ENCODE peak calls at places on chromosomes 11 and 22, in eight cellular contexts. Q is CD4-positive, alpha-beta T cell; J is A549; L is dorsolateral prefrontal cortex; V is astrocyte; F is esophagus squamous epithelium; X is colonic mucosa; Y is MM.1S. U is an unnamed sample.

GRCh38 chr22:38069372-38070249 is 12.4 kb downstream of the PICK1 start:
- DNase-seq in Q (no peak), J (peak; percentile 45), L (peak; percentile 77), V (no peak), F (no peak), X (peak; percentile 29), Y (peak; percentile 97), U (no peak)

GRCh38 chr11:43927925-43928707 is 14.3 kb upstream of the C11orf96 start:
- DNase-seq in Q (no peak), J (no peak), L (no peak), V (no peak), F (no peak), X (no peak), Y (no peak), U (no peak)

GRCh38 chr11:17230867-17231851 is 23.4 kb upstream of the PIK3C2A start:
- DNase-seq in Q (no peak), J (no peak), L (no peak), V (no peak), F (no peak), X (no peak), Y (peak; percentile 82), U (no peak)

GRCh38 chr11:134120921-134121526 is 52.2 kb downstream of the JAM3 start:
- DNase-seq in Q (no peak), J (no peak), L (peak; percentile 62), V (peak; percentile 55), F (no peak), X (no peak), Y (no peak), U (no peak)

GRCh38 chr22:38176170-38176741 is 5.4 kb downstream of the PLA2G6 start:
- DNase-seq in Q (peak; percentile 11), J (no peak), L (no peak), V (peak; percentile 88), F (peak; percentile 40), X (no peak), Y (no peak), U (peak; percentile 81)

GRCh38 chr11:35122308-35122707 is 16.7 kb upstream of the CD44 start:
- DNase-seq in Q (no peak), J (no peak), L (no peak), V (no peak), F (no peak), X (no peak), Y (no peak), U (no peak)

GRCh38 chr11:96242191-96242845 is 100.7 kb downstream of the MAML2 start:
- DNase-seq in Q (no peak), J (no peak), L (no peak), V (no peak), F (no peak), X (no peak), Y (no peak), U (no peak)

GRCh38 chr11:118608268-118609214 is 1.1 kb downstream of the PHLDB1 start:
- DNase-seq in Q (peak; percentile 79), J (peak; percentile 49), L (peak; percentile 60), V (peak; percentile 72), F (no peak), X (peak; percentile 58), Y (no peak), U (peak; percentile 85)

GRCh38 chr11:17287058-17287457 is 10.5 kb downstream of the NUCB2 start:
- DNase-seq in Q (no peak), J (no peak), L (no peak), V (no peak), F (no peak), X (no peak), Y (no peak), U (no peak)

GRCh38 chr11:104624021-104624420 is 274.2 kb downstream of the CASP12 start:
- DNase-seq in Q (no peak), J (no peak), L (no peak), V (no peak), F (no peak), X (no peak), Y (no peak), U (no peak)

GRCh38 chr11:111303476-111303875 is 5.1 kb downstream of the POU2AF3 start:
- DNase-seq in Q (no peak), J (peak; percentile 62), L (no peak), V (no peak), F (no peak), X (peak; percentile 78), Y (no peak), U (no peak)

GRCh38 chr22:37806409-37807338 is 1.1 kb upstream of the GCAT start:
- DNase-seq in Q (no peak), J (peak; percentile 32), L (no peak), V (peak; percentile 31), F (no peak), X (peak; percentile 68), Y (no peak), U (no peak)

GRCh38 chr11:68934666-68935065 is 31.0 kb downstream of the IGHMBP2 start:
- DNase-seq in Q (no peak), J (no peak), L (no peak), V (no peak), F (no peak), X (no peak), Y (no peak), U (no peak)

GRCh38 chr11:35748644-35749043 is 86.1 kb downstream of the TRIM44 start:
- DNase-seq in Q (no peak), J (no peak), L (no peak), V (no peak), F (no peak), X (no peak), Y (no peak), U (no peak)

GRCh38 chr11:57426754-57427691 is at the start of gene SLC43A3:
- DNase-seq in Q (peak; percentile 17), J (no peak), L (no peak), V (peak; percentile 90), F (no peak), X (peak; percentile 76), Y (no peak), U (peak; percentile 89)

GRCh38 chr22:26064048-26064447 is 105.2 kb upstream of the SEZ6L start:
- DNase-seq in Q (no peak), J (no peak), L (no peak), V (no peak), F (no peak), X (no peak), Y (no peak), U (no peak)

GRCh38 chr11:28009383-28009782 is 98.6 kb downstream of the KIF18A start:
- DNase-seq in Q (no peak), J (peak; percentile 29), L (no peak), V (peak; percentile 65), F (no peak), X (no peak), Y (no peak), U (no peak)

GRCh38 chr11:8812438-8812837 is 98.6 kb upstream of the AKIP1 start:
- DNase-seq in Q (no peak), J (peak; percentile 55), L (no peak), V (no peak), F (no peak), X (no peak), Y (no peak), U (peak; percentile 87)

GRCh38 chr11:92380882-92381281 is 156.3 kb downstream of the FAT3 start:
- DNase-seq in Q (no peak), J (no peak), L (no peak), V (peak; percentile 78), F (no peak), X (no peak), Y (no peak), U (no peak)

GRCh38 chr11:63938481-63939350 is at the start of gene NAA40:
- DNase-seq in Q (peak; percentile 81), J (peak; percentile 98), L (peak; percentile 82), V (peak; percentile 88), F (peak; percentile 72), X (peak; percentile 92), Y (peak; percentile 98), U (peak; percentile 97)
- TF ChIP-seq CTCF in Q (peak; percentile 6), J (no peak), L (peak; percentile 41), V (no peak), F (no peak), X (no peak), Y (no peak), U (no peak)

GRCh38 chr11:119686483-119686882 is 42.5 kb downstream of the NECTIN1 start:
- DNase-seq in Q (no peak), J (no peak), L (no peak), V (no peak), F (no peak), X (no peak), Y (no peak), U (no peak)

GRCh38 chr11:119688362-119688761 is 40.6 kb downstream of the NECTIN1 start:
- DNase-seq in Q (no peak), J (no peak), L (no peak), V (no peak), F (no peak), X (no peak), Y (no peak), U (no peak)

GRCh38 chr11:119685073-119685746 is 43.8 kb downstream of the NECTIN1 start:
- DNase-seq in Q (no peak), J (no peak), L (no peak), V (no peak), F (no peak), X (no peak), Y (no peak), U (no peak)

GRCh38 chr11:119689318-119689717 is 39.7 kb downstream of the NECTIN1 start:
- DNase-seq in Q (no peak), J (no peak), L (no peak), V (no peak), F (no peak), X (no peak), Y (no peak), U (no peak)

DNA sequence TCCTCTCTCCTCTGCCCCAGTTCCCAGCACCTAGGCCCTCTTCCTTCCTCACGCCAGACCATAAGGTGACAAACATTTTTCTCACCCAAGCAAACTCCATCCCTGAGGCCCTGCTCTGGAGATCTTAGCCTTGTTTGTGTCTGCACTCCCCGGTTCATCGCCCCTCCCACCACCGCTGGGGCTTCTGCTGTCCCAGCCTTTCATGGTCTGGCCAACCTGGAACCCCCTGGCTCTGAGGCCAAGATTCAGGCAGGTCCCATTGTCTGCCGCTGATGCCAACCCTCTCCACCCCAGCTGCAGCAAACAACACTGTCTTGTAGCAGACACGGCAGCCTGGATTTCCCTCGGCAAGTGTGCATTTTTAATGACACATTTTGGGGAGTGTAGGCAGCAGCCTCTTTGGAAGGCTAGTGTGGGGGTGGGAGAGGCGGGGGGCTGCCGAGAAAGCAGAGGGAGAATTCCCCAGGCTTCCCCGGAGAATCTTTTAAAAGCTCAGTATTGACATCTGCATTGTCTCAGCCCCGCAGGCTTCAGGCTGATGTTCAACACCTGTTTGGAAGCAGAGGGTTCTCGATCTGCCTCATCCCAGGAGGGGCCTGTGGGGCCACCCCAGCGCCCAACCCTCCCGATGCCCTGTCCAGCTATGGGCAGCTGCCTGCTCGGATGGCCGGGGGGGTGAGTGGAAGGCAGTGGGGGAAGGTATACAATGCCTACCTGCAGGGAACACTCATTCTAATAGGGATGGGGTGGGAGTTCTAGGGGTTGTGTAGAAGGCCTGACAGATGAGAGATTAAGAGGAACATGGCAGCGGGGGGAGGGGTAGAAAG is 41.6 kb downstream of the NECTIN1 start:
- DNase-seq in Q (no peak), J (no peak), L (no peak), V (no peak), F (no peak), X (no peak), Y (no peak), U (no peak)
- H3K27ac ChIP-seq in Q (no peak overlapping the region), J (no peak overlapping the region), L (peak overlapping the region; percentile 48), V (no peak overlapping the region), F (peak overlapping the region; percentile 89), X (no peak overlapping the region), Y (no peak overlapping the region), U (no peak overlapping the region)

GRCh38 chr11:76723142-76723541 is 52.6 kb upstream of the LRRC32 start:
- DNase-seq in Q (no peak), J (no peak), L (no peak), V (no peak), F (no peak), X (no peak), Y (no peak), U (no peak)
- TF ChIP-seq CTCF in Q (no peak), J (no peak), L (no peak), V (no peak), F (no peak), X (no peak), Y (no peak), U (no peak)

GRCh38 chr11:73344191-73344607 is 32.0 kb upstream of the RELT start:
- DNase-seq in Q (no peak), J (no peak), L (peak; percentile 44), V (no peak), F (no peak), X (no peak), Y (no peak), U (no peak)
- H3K27ac ChIP-seq in Q (no peak overlapping the region), J (no peak overlapping the region), L (peak overlapping the region; percentile 88), V (no peak overlapping the region), F (peak overlapping the region; percentile 2), X (no peak overlapping the region), Y (no peak overlapping the region), U (no peak overlapping the region)

U was measured in upper lobe of right lung.